ENCODE peak calls at places on chromosomes 5 and 9, in four cellular contexts. B, L, S and U are unnamed samples.

GRCh38 chr9:98450486-98450885 is 195.0 kb upstream of the TBC1D2 start:
- DNase-seq in L (peak), B (no peak), S (no peak), U (no peak)

GRCh38 chr9:91407580-91408275 is 15.9 kb downstream of the NFIL3 start:
- DNase-seq in L (no peak), B (no peak), S (no peak), U (no peak)

GRCh38 chr9:133680976-133681657 is 45.0 kb downstream of the DBH start:
- DNase-seq in L (no peak), B (peak), S (no peak), U (no peak)

GRCh38 chr5:170307575-170308465 is 10.2 kb upstream of the LCP2 start:
- DNase-seq in B (peak), S (no peak), L (peak), U (no peak)

GRCh38 chr5:127867006-127867788 is 164.0 kb downstream of the CCDC192 start:
- DNase-seq in B (no peak), L (no peak), S (no peak), U (no peak)

GRCh38 chr9:94697972-94698581 is 28.4 kb upstream of the AOPEP start:
- DNase-seq in B (no peak), S (no peak), L (peak), U (no peak)

GRCh38 chr9:87859786-87860185 is 22.9 kb upstream of the SPATA31E1 start:
- DNase-seq in L (no peak), B (no peak), S (no peak), U (no peak)

GRCh38 chr5:73957397-73958001 is 331.5 kb downstream of the ARHGEF28 start:
- DNase-seq in B (no peak), S (no peak), L (peak), U (no peak)

GRCh38 chr5:59126665-59127354 is 543.9 kb downstream of the RAB3C start:
- DNase-seq in L (peak), S (no peak), B (no peak), U (no peak)

GRCh38 chr9:115653231-115653630 is 500.4 kb upstream of the PAPPA start:
- DNase-seq in B (no peak), L (peak), S (no peak), U (no peak)

GRCh38 chr5:174383196-174384178 is 338.0 kb downstream of the NSG2 start:
- DNase-seq in S (no peak), L (peak), B (no peak), U (no peak)

GRCh38 chr5:180670586-180671359 is 21.4 kb upstream of the FLT4 start:
- DNase-seq in B (peak), S (peak), L (peak), U (peak)

GRCh38 chr9:119792242-119792641 is 423.0 kb upstream of the BRINP1 start:
- DNase-seq in L (no peak), S (no peak), B (no peak), U (no peak)

GRCh38 chr9:21902112-21902511 is 92.1 kb downstream of the CDKN2A start:
- DNase-seq in L (peak), S (no peak), B (no peak), U (no peak)

GRCh38 chr9:114007991-114008666 is 70.0 kb downstream of the AMBP start:
- DNase-seq in S (no peak), B (no peak), L (no peak), U (no peak)

GRCh38 chr9:107109324-107109723 is 173.8 kb upstream of the RAD23B start:
- DNase-seq in L (no peak), S (no peak), B (no peak), U (no peak)

GRCh38 chr5:77777281-77777892 is 1.2 kb upstream of the TBCA start:
- DNase-seq in L (peak), B (no peak), S (no peak), U (peak)

GRCh38 chr9:7149258-7149657 is 391.5 kb downstream of the KDM4C start:
- DNase-seq in S (no peak), L (no peak), B (no peak), U (no peak)

GRCh38 chr5:60700347-60700815 is 415 bp upstream of the DEPDC1B start:
- DNase-seq in S (no peak), B (no peak), L (no peak), U (no peak)

GRCh38 chr5:17020586-17021362 is 84.7 kb upstream of the MYO10 start:
- DNase-seq in B (no peak), L (peak), S (no peak), U (no peak)

GRCh38 chr5:36669015-36669651 is 62.7 kb downstream of the SLC1A3 start:
- DNase-seq in S (no peak), B (no peak), L (no peak), U (no peak)